ENCODE peak calls at places on chromosomes 1 and 21, in five cellular contexts. U, Q, H, I and S are unnamed samples.

GRCh38 chr1:106746448-106747085 is 309.9 kb upstream of the PRMT6 start:
- DNase-seq in I (no peak), U (no peak), H (no peak), Q (no peak), S (no peak)

GRCh38 chr1:201370500-201370899 is 7.0 kb downstream of the TNNT2 start:
- DNase-seq in U (no peak), I (no peak), Q (no peak), H (no peak), S (no peak)

GRCh38 chr1:180815188-180815587 is 97.5 kb upstream of the KIAA1614 start:
- DNase-seq in U (no peak), I (no peak), Q (no peak), H (no peak), S (no peak)

GRCh38 chr1:219422811-219423598 is 189.9 kb downstream of the ZC3H11B start:
- DNase-seq in U (no peak), H (no peak), Q (peak), I (no peak), S (peak)

GRCh38 chr1:212205843-212206242 is 79.4 kb upstream of the PPP2R5A start:
- DNase-seq in H (no peak), I (no peak), U (no peak), Q (no peak), S (no peak)

GRCh38 chr1:84862810-84863251 is 30.2 kb downstream of the LPAR3 start:
- DNase-seq in H (no peak), U (no peak), I (no peak), Q (no peak), S (peak)

GRCh38 chr1:41900611-41901444 is 17.9 kb downstream of the HIVEP3 start:
- DNase-seq in H (peak), Q (peak), U (peak), I (no peak), S (no peak)

GRCh38 chr1:164320780-164321683 is 238.0 kb upstream of the PBX1 start:
- DNase-seq in U (no peak), Q (no peak), I (no peak), H (no peak), S (no peak)

GRCh38 chr1:33725037-33725436 is 138.8 kb upstream of the HMGB4 start:
- DNase-seq in I (no peak), Q (no peak), U (no peak), H (no peak), S (no peak)

GRCh38 chr1:91619881-91620280 is 119.2 kb downstream of the CDC7 start:
- DNase-seq in I (no peak), Q (no peak), H (no peak), U (no peak), S (no peak)

GRCh38 chr1:2199042-2199810 is 4.7 kb upstream of the FAAP20 start:
- DNase-seq in U (peak), Q (peak), I (peak), H (no peak), S (peak)

GRCh38 chr1:220045356-220046051 is 801 bp downstream of the EPRS1 start:
- DNase-seq in U (peak), Q (no peak), H (no peak), I (no peak), S (no peak)

GRCh38 chr1:104402178-104402577 is 652.5 kb downstream of the AMY1C start:
- DNase-seq in I (no peak), Q (no peak), H (no peak), U (no peak), S (no peak)

GRCh38 chr1:112643080-112643479 is 23.4 kb downstream of the CAPZA1 start:
- DNase-seq in H (no peak), Q (no peak), U (no peak), I (no peak), S (no peak)

GRCh38 chr1:211305044-211305443 is 21.6 kb upstream of the TRAF5 start:
- DNase-seq in Q (peak), I (no peak), H (no peak), U (no peak), S (peak)

GRCh38 chr1:178539291-178539690 is 26.4 kb downstream of the TEX35 start:
- DNase-seq in I (no peak), H (no peak), U (no peak), Q (no peak), S (no peak)

GRCh38 chr1:107531065-107531908 is 390.4 kb downstream of the NTNG1 start:
- DNase-seq in H (no peak), U (peak), Q (no peak), I (no peak), S (no peak)

GRCh38 chr1:3306583-3307285 is 147.7 kb upstream of the ARHGEF16 start:
- DNase-seq in H (no peak), U (peak), I (no peak), Q (peak), S (no peak)

GRCh38 chr1:187744665-187745064 is 915.9 kb downstream of the PLA2G4A start:
- DNase-seq in U (no peak), Q (no peak), I (no peak), H (no peak), S (peak)

GRCh38 chr1:160062134-160062533 is 7.8 kb downstream of the KCNJ10 start:
- DNase-seq in Q (no peak), U (no peak), I (no peak), H (no peak), S (no peak)

GRCh38 chr1:154736840-154737239 is 128.9 kb upstream of the ADAR start:
- DNase-seq in U (peak), Q (peak), I (no peak), H (no peak), S (no peak)

GRCh38 chr1:116129537-116129936 is 18.3 kb downstream of the MAB21L3 start:
- DNase-seq in Q (no peak), I (no peak), H (no peak), U (no peak), S (no peak)

GRCh38 chr21:45838636-45839035 is 142.9 kb upstream of the COL6A1 start:
- DNase-seq in H (no peak), U (no peak), Q (peak), I (no peak), S (no peak)

GRCh38 chr1:15107052-15107687 is 46.4 kb upstream of the TMEM51 start:
- DNase-seq in I (no peak), U (no peak), H (no peak), Q (no peak), S (no peak)

GRCh38 chr1:232271299-232271698 is 358.6 kb downstream of the SIPA1L2 start:
- DNase-seq in U (no peak), H (no peak), I (no peak), Q (no peak), S (no peak)

GRCh38 chr1:235011599-235012435 is 116.8 kb downstream of the TOMM20 start:
- DNase-seq in H (peak), U (peak), I (peak), Q (peak), S (peak)

GRCh38 chr1:35444519-35444774 is 112.8 kb downstream of the KIAA0319L start:
- DNase-seq in U (no peak), I (no peak), H (no peak), Q (no peak), S (no peak)

GRCh38 chr1:167563579-167564246 is 10.2 kb upstream of the CREG1 start:
- DNase-seq in U (no peak), I (no peak), Q (no peak), H (no peak), S (no peak)

GRCh38 chr1:116020668-116021272 is 44.5 kb downstream of the SLC22A15 start:
- DNase-seq in U (peak), H (peak), Q (peak), I (peak), S (peak)

GRCh38 chr21:29340228-29340627 is 41.5 kb downstream of the BACH1 start:
- DNase-seq in U (no peak), I (no peak), Q (peak), H (no peak), S (no peak)

GRCh38 chr1:221408117-221408516 is 333.8 kb downstream of the DUSP10 start:
- DNase-seq in I (no peak), U (no peak), Q (no peak), H (no peak), S (no peak)

GRCh38 chr21:31686272-31686913 is 26.9 kb downstream of the SOD1 start:
- DNase-seq in Q (no peak), I (no peak), U (no peak), H (no peak), S (no peak)

GRCh38 chr1:66333463-66334232 is 200.3 kb upstream of the SGIP1 start:
- DNase-seq in Q (no peak), U (no peak), I (no peak), H (no peak), S (no peak)

DNA sequence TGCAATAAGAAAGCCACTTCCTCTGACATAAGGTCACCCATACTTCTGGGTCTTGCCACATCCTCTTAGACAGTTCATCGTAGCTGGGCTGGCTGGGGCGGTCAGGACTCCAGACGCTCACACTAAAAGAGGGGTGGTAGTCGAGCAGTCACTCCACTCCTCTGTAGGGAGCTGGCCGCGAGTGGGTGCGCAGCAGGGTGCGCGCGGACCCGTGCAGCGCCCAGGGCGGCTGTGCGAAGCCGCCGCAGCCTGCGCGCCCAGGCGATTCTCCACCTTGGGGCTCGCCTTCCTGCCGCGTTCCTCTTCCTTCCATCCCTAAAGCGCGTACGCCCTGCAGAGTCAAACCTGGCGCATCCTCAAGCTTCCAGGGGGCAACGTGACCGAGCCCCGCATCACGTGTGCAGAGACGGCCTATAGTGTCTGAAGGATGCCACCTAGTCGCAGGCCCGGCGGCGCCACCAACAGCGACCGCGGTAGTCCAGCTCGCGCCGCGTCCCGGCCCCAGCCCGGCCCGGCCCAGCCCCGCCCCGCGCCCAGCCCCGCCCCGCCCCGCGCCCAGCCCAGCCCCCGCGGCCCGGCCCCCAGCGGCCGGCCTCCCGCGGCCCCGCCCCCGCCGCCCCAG is 360 bp upstream of the PRDX6 start:
- DNase-seq in H (peak), I (peak), Q (peak), U (peak), S (peak)
- TF ChIP-seq CTCF in H (no peak), I (no peak), Q (no peak), U (no peak), S (peak)

DNA sequence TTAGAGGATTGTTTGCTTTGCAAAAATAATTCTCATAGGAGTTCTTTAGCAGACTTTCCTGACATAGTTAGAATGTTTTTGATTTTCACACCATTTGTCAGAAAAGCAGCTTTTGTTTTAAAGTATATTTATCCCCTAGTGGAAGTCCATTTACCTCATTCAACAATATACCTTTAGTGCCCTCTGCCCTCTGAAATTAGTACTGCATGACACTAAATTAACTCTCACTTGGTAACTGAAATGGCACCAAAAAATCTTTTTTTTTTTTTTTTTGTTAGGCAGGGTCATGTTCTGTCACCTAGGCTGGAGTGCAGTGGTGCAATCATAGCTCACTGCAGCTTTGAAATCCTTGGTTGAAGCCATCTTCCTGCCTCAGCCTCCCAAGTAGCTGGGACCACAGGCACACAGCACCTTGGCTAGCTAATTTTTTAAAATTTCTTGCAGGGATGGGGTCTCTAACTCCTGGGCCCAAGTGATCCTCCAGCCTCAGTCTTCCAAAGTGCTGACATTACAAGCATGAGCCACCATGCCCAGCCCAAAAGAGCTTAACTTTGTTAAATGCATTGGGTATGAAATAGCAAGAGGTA is 13.6 kb downstream of the LRRC42 start:
- DNase-seq in H (no peak), I (no peak), Q (no peak), U (peak), S (peak)
- TF ChIP-seq CTCF in H (peak), I (peak), Q (peak), U (peak), S (peak)

GRCh38 chr1:153658400-153659174 is at the start of gene SNAPIN:
- DNase-seq in U (peak), H (peak), Q (peak), I (peak), S (peak)
- TF ChIP-seq CTCF in U (no peak), H (no peak), Q (peak), I (peak), S (no peak)

GRCh38 chr1:226404904-226405222 is 3.0 kb downstream of the PARP1 start:
- DNase-seq in H (no peak), U (no peak), I (no peak), Q (no peak), S (no peak)

GRCh38 chr1:226405411-226405988 is 2.4 kb downstream of the PARP1 start:
- DNase-seq in H (no peak), Q (no peak), U (no peak), I (no peak), S (peak)

GRCh38 chr1:226404063-226404903 is 3.6 kb downstream of the PARP1 start:
- DNase-seq in H (no peak), Q (peak), U (no peak), I (peak), S (no peak)

GRCh38 chr1:226402615-226403521 is 5.0 kb downstream of the PARP1 start:
- DNase-seq in U (no peak), Q (no peak), I (no peak), H (no peak), S (no peak)

GRCh38 chr1:226403522-226404034 is 4.3 kb downstream of the PARP1 start:
- DNase-seq in Q (peak), H (no peak), U (peak), I (no peak), S (peak)
- TF ChIP-seq CTCF in Q (peak), H (peak), U (no peak), I (peak), S (peak)

DNA sequence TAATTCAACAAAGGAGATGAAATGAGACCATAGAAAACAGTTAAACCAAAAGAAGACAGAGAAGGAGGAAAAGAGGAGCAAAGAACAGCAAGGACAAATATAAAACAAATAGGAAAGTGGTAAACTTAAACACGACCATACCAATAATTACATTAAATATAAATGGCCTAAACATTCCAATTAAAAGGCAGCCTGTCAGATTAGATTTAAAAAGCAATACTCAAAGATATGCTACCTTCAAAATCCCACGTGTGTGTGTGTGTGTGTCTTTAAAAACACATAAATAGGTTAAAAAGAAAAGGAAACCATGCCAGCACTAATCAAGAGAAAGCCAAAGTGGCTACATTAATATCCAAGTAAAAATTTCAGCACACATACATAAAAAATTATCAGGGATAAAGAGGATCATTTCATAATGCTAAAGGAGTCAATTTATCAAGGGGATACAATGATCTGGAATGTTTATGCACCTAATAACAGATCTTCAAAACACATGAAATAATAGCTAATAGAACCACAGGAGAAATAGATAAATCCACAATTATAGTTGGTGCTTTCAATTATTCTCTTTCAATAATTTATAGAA is 355.7 kb upstream of the POU3F1 start:
- DNase-seq in I (no peak), Q (no peak), H (no peak), U (no peak), S (no peak)
- TF ChIP-seq CTCF in I (no peak), Q (no peak), H (no peak), U (no peak), S (no peak)

DNA sequence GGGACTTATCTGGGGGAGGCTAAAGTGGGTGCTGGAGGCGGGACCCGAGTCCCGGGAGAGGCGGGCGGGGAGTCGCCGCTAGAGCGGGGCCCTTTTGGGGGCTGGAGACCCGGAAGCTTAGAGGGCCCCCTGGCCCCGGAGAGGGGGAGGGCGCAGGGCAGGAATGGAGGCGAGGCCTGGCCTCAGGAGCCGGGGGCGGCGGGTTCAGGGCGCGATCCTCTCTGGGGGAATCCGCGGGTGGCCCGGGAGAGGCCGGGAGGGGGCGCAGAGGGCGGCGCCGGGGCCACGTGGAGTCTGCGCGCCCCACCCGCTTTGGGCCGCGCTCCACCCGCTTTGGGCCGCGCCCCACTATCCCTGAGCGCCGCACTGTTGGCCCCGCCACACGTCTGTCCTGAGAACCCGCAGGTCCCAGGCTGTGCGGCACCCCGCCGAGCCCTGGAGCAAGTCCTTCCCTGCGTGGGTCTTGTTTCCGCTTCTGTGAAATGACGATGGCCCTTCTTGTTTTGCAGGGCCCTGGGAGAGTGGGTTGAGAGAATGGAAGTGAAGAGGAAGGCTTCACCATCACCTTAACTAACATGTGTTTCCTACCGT is 84.4 kb downstream of the NKAIN1 start:
- DNase-seq in Q (peak), H (no peak), I (no peak), U (peak), S (peak)
- TF ChIP-seq CTCF in Q (peak), H (peak), I (peak), U (peak), S (no peak)

GRCh38 chr21:35145626-35146236 is 96.6 kb upstream of the RUNX1 start:
- DNase-seq in H (no peak), I (no peak), Q (no peak), U (no peak), S (no peak)
- TF ChIP-seq CTCF in H (no peak), I (no peak), Q (no peak), U (no peak), S (no peak)

GRCh38 chr1:204961765-204962419 is 81.1 kb upstream of the CNTN2 start:
- DNase-seq in H (no peak), Q (no peak), I (no peak), U (no peak), S (no peak)
- TF ChIP-seq CTCF in H (no peak), Q (no peak), I (no peak), U (no peak), S (no peak)

GRCh38 chr1:47313915-47314664 is at the start of gene STIL:
- DNase-seq in U (peak), H (peak), I (peak), Q (peak), S (peak)
- TF ChIP-seq CTCF in U (no peak), H (no peak), I (no peak), Q (no peak), S (no peak)